ENCODE peak calls at places on chromosomes 7 and 10, in five cellular contexts. One of them, this sample, is unnamed.

GRCh38 chr10:95788830-95789229 is 32.9 kb downstream of the ENTPD1 start:
- DNase-seq in B cell: no peak
- DNase-seq in NCI-H1092 treated with DMSO at 0.1 percent for 48 hours: no peak
- DNase-seq in pancreas: no peak
- DNase-seq in foreskin fibroblast: peak
- DNase-seq in this sample: no peak

GRCh38 chr7:125074141-125074540 is 144.5 kb upstream of the POT1 start:
- DNase-seq in pancreas: no peak
- DNase-seq in foreskin fibroblast: no peak
- DNase-seq in NCI-H1092 treated with DMSO at 0.1 percent for 48 hours: no peak
- DNase-seq in B cell: no peak
- DNase-seq in this sample: no peak

GRCh38 chr10:116385994-116386809 is 41.4 kb upstream of the PNLIPRP3 start:
- DNase-seq in foreskin fibroblast: no peak
- DNase-seq in NCI-H1092 treated with DMSO at 0.1 percent for 48 hours: peak
- DNase-seq in B cell: no peak
- DNase-seq in pancreas: no peak
- DNase-seq in this sample: peak

GRCh38 chr10:31124852-31125251 is 93.2 kb upstream of the ZNF438 start:
- DNase-seq in foreskin fibroblast: no peak
- DNase-seq in B cell: no peak
- DNase-seq in NCI-H1092 treated with DMSO at 0.1 percent for 48 hours: no peak
- DNase-seq in pancreas: no peak
- DNase-seq in this sample: no peak

GRCh38 chr10:59434463-59435326 is 72.3 kb upstream of the FAM13C start:
- DNase-seq in pancreas: no peak
- DNase-seq in foreskin fibroblast: no peak
- DNase-seq in NCI-H1092 treated with DMSO at 0.1 percent for 48 hours: no peak
- DNase-seq in B cell: no peak
- DNase-seq in this sample: no peak

GRCh38 chr7:2924866-2925840 is 81.0 kb upstream of the GNA12 start:
- DNase-seq in pancreas: peak
- DNase-seq in NCI-H1092 treated with DMSO at 0.1 percent for 48 hours: peak
- DNase-seq in B cell: no peak
- DNase-seq in foreskin fibroblast: no peak
- DNase-seq in this sample: no peak

GRCh38 chr7:44738031-44738730 is 10.5 kb upstream of the ZMIZ2 start:
- DNase-seq in foreskin fibroblast: no peak
- DNase-seq in B cell: no peak
- DNase-seq in pancreas: no peak
- DNase-seq in NCI-H1092 treated with DMSO at 0.1 percent for 48 hours: no peak
- DNase-seq in this sample: no peak

GRCh38 chr10:17836917-17837316 is 27.8 kb downstream of the MRC1 start:
- DNase-seq in B cell: no peak
- DNase-seq in NCI-H1092 treated with DMSO at 0.1 percent for 48 hours: no peak
- DNase-seq in pancreas: peak
- DNase-seq in foreskin fibroblast: peak
- DNase-seq in this sample: no peak

GRCh38 chr7:118492466-118492865 is 268.0 kb downstream of the ANKRD7 start:
- DNase-seq in B cell: no peak
- DNase-seq in pancreas: no peak
- DNase-seq in NCI-H1092 treated with DMSO at 0.1 percent for 48 hours: no peak
- DNase-seq in foreskin fibroblast: no peak
- DNase-seq in this sample: peak

GRCh38 chr7:47978790-47979144 is 648 bp downstream of the HUS1 start:
- DNase-seq in B cell: no peak
- DNase-seq in foreskin fibroblast: no peak
- DNase-seq in NCI-H1092 treated with DMSO at 0.1 percent for 48 hours: no peak
- DNase-seq in pancreas: no peak
- DNase-seq in this sample: peak

GRCh38 chr7:151795168-151795754 is 81.7 kb downstream of the PRKAG2 start:
- DNase-seq in B cell: no peak
- DNase-seq in pancreas: peak
- DNase-seq in NCI-H1092 treated with DMSO at 0.1 percent for 48 hours: no peak
- DNase-seq in foreskin fibroblast: no peak
- DNase-seq in this sample: no peak